ENCODE peak calls at places on chromosomes 12 and 14, in six cellular contexts. D is NCI-H226; T is SIG-M5; E is stimulated activated naive CD4-positive, alpha-beta T cell; W is dermis microvascular lymphatic vessel endothelial cell; I is SK-N-DZ. C is an unnamed sample.

GRCh38 chr12:31309279-31309678 is 16.7 kb downstream of the SINHCAF start:
- DNase-seq in D (no peak), T (no peak), E (no peak), W (no peak), I (no peak), C (no peak)

GRCh38 chr12:113030875-113031525 is 25.5 kb upstream of the DTX1 start:
- DNase-seq in D (peak; percentile 38), T (no peak), E (no peak), W (peak; percentile 66), I (peak; percentile 68), C (peak; percentile 70)

GRCh38 chr12:71440393-71441349 is 1.1 kb downstream of the LGR5 start:
- DNase-seq in D (no peak), T (no peak), E (no peak), W (no peak), I (peak; percentile 18), C (no peak)

GRCh38 chr12:27081668-27082091 is 698 bp downstream of the C12orf71 start:
- DNase-seq in D (no peak), T (no peak), E (no peak), W (no peak), I (peak; percentile 28), C (peak; percentile 19)

GRCh38 chr14:30389901-30390394 is 169.0 kb upstream of the G2E3 start:
- DNase-seq in D (no peak), T (no peak), E (no peak), W (no peak), I (no peak), C (no peak)

GRCh38 chr14:62428429-62429203 is 616.6 kb downstream of the KCNH5 start:
- DNase-seq in D (peak; percentile 82), T (no peak), E (no peak), W (peak; percentile 70), I (no peak), C (peak; percentile 67)

GRCh38 chr12:9115731-9116689 is at the start of gene A2M:
- DNase-seq in D (no peak), T (no peak), E (no peak), W (peak; percentile 63), I (no peak), C (no peak)

GRCh38 chr12:54292083-54292930 is 8.5 kb downstream of the NFE2 start:
- DNase-seq in D (no peak), T (no peak), E (no peak), W (no peak), I (peak; percentile 63), C (no peak)

GRCh38 chr14:103828315-103828967 is 18.9 kb downstream of the PPP1R13B start:
- DNase-seq in D (no peak), T (no peak), E (no peak), W (peak; percentile 70), I (no peak), C (no peak)

GRCh38 chr12:5163661-5164060 is 120.0 kb downstream of the KCNA5 start:
- DNase-seq in D (no peak), T (no peak), E (no peak), W (no peak), I (no peak), C (peak; percentile 11)

GRCh38 chr12:14716848-14717444 is 20.5 kb upstream of the GUCY2C start:
- DNase-seq in D (no peak), T (no peak), E (peak; percentile 3), W (peak; percentile 60), I (peak; percentile 45), C (peak; percentile 1)

GRCh38 chr14:44963775-44964380 is 1.9 kb downstream of the TOGARAM1 start:
- DNase-seq in D (no peak), T (no peak), E (no peak), W (peak; percentile 16), I (peak; percentile 23), C (no peak)

GRCh38 chr14:39267592-39268112 is 33.9 kb downstream of the MIA2 start:
- DNase-seq in D (no peak), T (no peak), E (no peak), W (no peak), I (no peak), C (peak; percentile 4)

GRCh38 chr14:100012478-100012925 is 52.7 kb upstream of the EVL start:
- DNase-seq in D (no peak), T (no peak), E (no peak), W (no peak), I (no peak), C (no peak)

GRCh38 chr12:98533723-98534251 is 18.4 kb downstream of the TMPO start:
- DNase-seq in D (no peak), T (no peak), E (no peak), W (no peak), I (no peak), C (no peak)

GRCh38 chr14:38108681-38109080 is 99.0 kb upstream of the SSTR1 start:
- DNase-seq in D (peak; percentile 41), T (no peak), E (no peak), W (no peak), I (no peak), C (no peak)

GRCh38 chr12:131383291-131383690 is 327.6 kb upstream of the SFSWAP start:
- DNase-seq in D (no peak), T (no peak), E (no peak), W (no peak), I (no peak), C (no peak)

GRCh38 chr14:29712586-29712985 is 215.1 kb downstream of the PRKD1 start:
- DNase-seq in D (no peak), T (no peak), E (no peak), W (no peak), I (no peak), C (no peak)

GRCh38 chr12:51001799-51002198 is 24.4 kb downstream of the SLC11A2 start:
- DNase-seq in D (no peak), T (no peak), E (no peak), W (no peak), I (no peak), C (no peak)